ENCODE peak calls at places on chromosomes 3 and 15, in seven cellular contexts. J, Q, F, D, G, B and R are unnamed samples.

GRCh38 chr15:82647045-82647834 is at the start of gene CPEB1:
- DNase-seq in F (peak), Q (peak), D (peak), B (no peak), J (peak), G (no peak), R (peak)

GRCh38 chr3:171967137-171967783 is 72.1 kb upstream of the FNDC3B start:
- DNase-seq in J (peak), G (no peak), D (no peak), Q (no peak), F (peak), B (peak), R (no peak)

GRCh38 chr15:35557544-35557943 is 11.6 kb upstream of the DPH6 start:
- DNase-seq in B (peak), J (peak), G (no peak), D (no peak), Q (no peak), F (peak), R (no peak)

GRCh38 chr3:42692667-42693529 is 7.6 kb downstream of the KLHL40 start:
- DNase-seq in F (no peak), B (no peak), Q (no peak), G (no peak), J (no peak), D (no peak), R (peak)

GRCh38 chr15:97096303-97096835 is 765.9 kb downstream of the NR2F2 start:
- DNase-seq in D (no peak), B (no peak), F (no peak), G (no peak), J (no peak), Q (no peak), R (no peak)

GRCh38 chr3:79551997-79552396 is 215.8 kb downstream of the ROBO1 start:
- DNase-seq in Q (no peak), J (no peak), B (no peak), G (no peak), F (no peak), D (no peak), R (no peak)

GRCh38 chr15:35738370-35738769 is 192.4 kb upstream of the DPH6 start:
- DNase-seq in B (no peak), J (peak), D (no peak), Q (no peak), G (no peak), F (peak), R (no peak)

GRCh38 chr3:16978234-16978920 is 93.6 kb downstream of the PLCL2 start:
- DNase-seq in J (no peak), B (peak), F (no peak), D (no peak), G (no peak), Q (no peak), R (no peak)

GRCh38 chr3:186826978-186827857 is 15.3 kb upstream of the ADIPOQ start:
- DNase-seq in B (peak), J (peak), G (peak), Q (peak), D (peak), F (peak), R (peak)

GRCh38 chr3:143970773-143971366 is 753 bp upstream of the DIPK2A start:
- DNase-seq in F (no peak), B (no peak), D (peak), G (peak), Q (peak), J (no peak), R (peak)

GRCh38 chr3:13584901-13585300 is 36.0 kb downstream of the FBLN2 start:
- DNase-seq in G (no peak), F (no peak), D (no peak), B (no peak), J (no peak), Q (no peak), R (no peak)

GRCh38 chr15:26260517-26261133 is 397.5 kb upstream of the ATP10A start:
- DNase-seq in B (no peak), G (no peak), D (peak), J (no peak), Q (no peak), F (peak), R (peak)
- TF ChIP-seq CTCF in B (peak), G (peak), D (peak), J (peak), Q (no peak), F (peak), R (no peak)

GRCh38 chr3:136078421-136079364 is 113.2 kb downstream of the PPP2R3A start:
- DNase-seq in J (peak), B (no peak), G (no peak), D (no peak), Q (peak), F (peak), R (peak)
- TF ChIP-seq CTCF in J (peak), B (peak), G (peak), D (peak), Q (peak), F (peak), R (peak)

GRCh38 chr3:111080357-111080937 is 8.8 kb downstream of the NECTIN3 start:
- DNase-seq in F (peak), G (no peak), D (no peak), B (no peak), J (peak), Q (no peak), R (no peak)
- TF ChIP-seq CTCF in F (peak), G (peak), D (peak), B (peak), J (peak), Q (no peak), R (no peak)

DNA sequence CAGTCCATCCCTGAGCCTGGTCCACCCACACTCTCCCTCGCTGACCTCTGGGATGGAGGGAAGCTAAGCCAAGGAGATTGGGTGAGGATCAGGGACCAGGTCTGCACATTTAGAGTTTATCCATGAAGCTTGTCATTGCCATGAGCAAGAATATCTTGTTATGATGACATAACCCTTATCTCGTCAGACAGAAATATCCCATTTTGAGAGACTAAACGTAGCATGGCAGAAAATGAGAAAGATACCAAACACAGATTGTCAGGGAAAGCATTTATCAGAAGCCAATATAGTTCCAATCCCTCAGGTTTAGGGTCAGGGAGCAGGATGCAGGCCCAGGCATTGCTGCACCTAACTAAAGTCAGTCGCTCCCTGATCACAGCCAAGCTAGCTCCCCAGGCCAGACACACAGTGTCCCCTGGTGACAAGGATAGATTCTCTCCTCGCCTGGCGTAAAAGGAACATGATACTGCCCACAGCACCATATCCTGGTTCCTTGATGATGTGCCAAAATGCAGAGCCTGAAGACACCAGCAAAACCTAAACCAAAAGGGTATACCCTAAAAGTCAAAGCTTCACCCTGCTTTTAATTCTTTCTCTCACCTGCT is 66.9 kb downstream of the DCLK3 start:
- DNase-seq in Q (no peak), D (no peak), F (no peak), B (no peak), G (no peak), J (no peak), R (no peak)
- TF ChIP-seq CTCF in Q (no peak), D (no peak), F (no peak), B (peak), G (no peak), J (no peak), R (no peak)

GRCh38 chr3:38598791-38599190 is 50.7 kb downstream of the SCN5A start:
- DNase-seq in Q (no peak), D (no peak), F (no peak), G (no peak), B (no peak), J (no peak), R (no peak)
- TF ChIP-seq CTCF in Q (no peak), D (no peak), F (no peak), G (no peak), B (no peak), J (no peak), R (no peak)

DNA sequence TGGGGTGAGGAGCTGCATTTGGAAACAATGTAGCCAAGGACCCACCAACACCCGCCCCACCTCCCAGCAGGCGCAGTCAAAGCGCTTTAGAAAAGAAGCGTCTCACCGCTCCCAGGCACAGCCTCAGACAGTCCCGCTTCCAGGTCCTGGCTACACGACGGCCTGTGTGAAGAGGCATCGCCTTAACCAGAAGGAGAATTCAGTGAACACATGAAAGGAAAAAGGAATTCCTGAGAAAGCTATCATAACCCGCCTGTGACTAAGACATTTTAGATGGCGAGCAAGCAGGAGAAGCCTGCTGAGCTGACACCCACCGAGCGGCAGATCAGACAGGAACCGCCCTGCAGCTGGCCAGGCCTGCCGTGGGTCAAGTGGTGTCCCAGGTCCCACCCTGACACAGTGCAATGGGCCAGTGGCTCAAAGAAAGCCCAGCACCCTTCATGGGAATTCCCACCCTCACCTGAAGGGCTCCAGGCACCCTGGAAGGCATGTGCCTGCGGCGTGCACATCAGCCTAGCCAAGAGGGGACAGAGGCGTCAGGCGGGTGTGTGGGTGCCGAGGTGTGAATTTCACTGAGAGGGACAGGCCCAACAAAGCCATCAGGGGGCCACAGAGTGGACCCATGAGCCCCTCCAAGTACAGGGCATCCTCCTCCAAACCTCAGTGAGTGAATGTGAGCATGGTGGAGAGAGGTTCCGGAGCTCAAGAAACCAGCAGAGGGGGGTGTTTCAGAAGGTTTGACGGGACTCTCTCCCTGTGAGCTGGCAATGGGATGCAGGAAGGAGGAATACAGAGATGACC is 144.8 kb downstream of the NSMCE3 start:
- DNase-seq in G (no peak), Q (no peak), D (no peak), J (no peak), F (peak), B (peak), R (no peak)
- TF ChIP-seq CTCF in G (no peak), Q (no peak), D (no peak), J (no peak), F (peak), B (peak), R (no peak)